ENCODE peak calls at places on chromosome 7, in four cellular contexts. T is hepatic stellate cell; Z is cardiac fibroblast; S is stimulated activated CD8-positive, alpha-beta memory T cell treated with anti-CD3 and anti-CD28 coated beads, Interleukin-12 subunit alpha, Interleukin-12 subunit beta, amount 100 ng/mL, for 4 hours. M is an unnamed sample.

GRCh38 chr7:2673934-2674333 is 14.1 kb upstream of the AMZ1 start:
- DNase-seq in Z (no peak), S (no peak), T (no peak), M (no peak)

GRCh38 chr7:37198188-37198905 is 250.3 kb downstream of the ELMO1 start:
- DNase-seq in T (no peak), S (no peak), Z (no peak), M (no peak)

GRCh38 chr7:55420535-55420934 is 55.4 kb downstream of the LANCL2 start:
- DNase-seq in T (no peak), S (no peak), Z (peak), M (no peak)

GRCh38 chr7:106840342-106840741 is 24.7 kb upstream of the PIK3CG start:
- DNase-seq in T (peak), Z (peak), S (no peak), M (no peak)

GRCh38 chr7:48087349-48087748 is 1.7 kb upstream of the UPP1 start:
- DNase-seq in S (no peak), Z (peak), T (no peak), M (no peak)

GRCh38 chr7:514651-515598 is 4.7 kb downstream of the PDGFA start:
- DNase-seq in T (peak), S (no peak), Z (peak), M (no peak)

GRCh38 chr7:40211291-40212003 is 76.6 kb downstream of the SUGCT start:
- DNase-seq in T (peak), S (no peak), Z (no peak), M (no peak)

GRCh38 chr7:31448649-31449048 is 65.2 kb upstream of the ITPRID1 start:
- DNase-seq in S (no peak), T (no peak), Z (no peak), M (no peak)

GRCh38 chr7:46900312-46901263 is 681.3 kb downstream of the TNS3 start:
- DNase-seq in Z (no peak), T (no peak), S (no peak), M (peak)

GRCh38 chr7:21960922-21961321 is 15.2 kb upstream of the CDCA7L start:
- DNase-seq in T (peak), S (no peak), Z (peak), M (peak)

GRCh38 chr7:120550494-120551048 is 277.6 kb downstream of the KCND2 start:
- DNase-seq in S (no peak), Z (peak), T (peak), M (no peak)

GRCh38 chr7:117809958-117810357 is 63.3 kb downstream of the CTTNBP2 start:
- DNase-seq in T (no peak), S (no peak), Z (no peak), M (no peak)

GRCh38 chr7:123669485-123669884 is 13.8 kb downstream of the LMOD2 start:
- DNase-seq in S (no peak), T (no peak), Z (no peak), M (no peak)

GRCh38 chr7:714251-714671 is 12.2 kb upstream of the DNAAF5 start:
- DNase-seq in Z (no peak), S (no peak), T (no peak), M (no peak)

GRCh38 chr7:130365093-130365492 is 15.2 kb upstream of the CPA1 start:
- DNase-seq in T (no peak), S (no peak), Z (no peak), M (no peak)

GRCh38 chr7:150631866-150632864 is at the start of gene GIMAP6:
- DNase-seq in T (no peak), Z (no peak), S (peak), M (no peak)

GRCh38 chr7:2734761-2735571 is 47.0 kb downstream of the AMZ1 start:
- DNase-seq in S (no peak), Z (no peak), T (no peak), M (no peak)

GRCh38 chr7:67786021-67786420 is 789.4 kb downstream of the TYW1 start:
- DNase-seq in S (no peak), T (no peak), Z (no peak), M (no peak)

GRCh38 chr7:31850066-31850465 is 163.1 kb downstream of the PPP1R17 start:
- DNase-seq in S (no peak), Z (peak), T (no peak), M (no peak)

GRCh38 chr7:79452032-79452494 is 1.4 kb downstream of the MAGI2 start:
- DNase-seq in T (peak), Z (peak), S (no peak), M (peak)

GRCh38 chr7:33757563-33758165 is 147.7 kb upstream of the BMPER start:
- DNase-seq in S (no peak), T (peak), Z (peak), M (peak)

GRCh38 chr7:67625257-67625713 is 628.7 kb downstream of the TYW1 start:
- DNase-seq in Z (peak), S (no peak), T (peak), M (peak)

GRCh38 chr7:104926189-104926904 is 87.7 kb upstream of the KMT2E start:
- DNase-seq in Z (no peak), S (no peak), T (no peak), M (no peak)

GRCh38 chr7:106858618-106859532 is 6.2 kb upstream of the PIK3CG start:
- DNase-seq in S (no peak), Z (no peak), T (no peak), M (no peak)

GRCh38 chr7:132182992-132183391 is 393.3 kb downstream of the PLXNA4 start:
- DNase-seq in S (no peak), Z (no peak), T (no peak), M (no peak)

GRCh38 chr7:82018226-82018625 is 248.4 kb upstream of the HGF start:
- DNase-seq in T (no peak), S (no peak), Z (peak), M (no peak)

GRCh38 chr7:131354390-131354789 is 26.7 kb downstream of the MKLN1 start:
- DNase-seq in Z (peak), T (no peak), S (no peak), M (no peak)

GRCh38 chr7:36895112-36895511 is 170.8 kb upstream of the AOAH start:
- DNase-seq in T (no peak), S (no peak), Z (no peak), M (no peak)

GRCh38 chr7:49295136-49295535 is 370.8 kb downstream of the CDC14C start:
- DNase-seq in Z (peak), T (no peak), S (no peak), M (no peak)

GRCh38 chr7:81882086-81882485 is 112.2 kb upstream of the HGF start:
- DNase-seq in Z (peak), T (no peak), S (no peak), M (no peak)

GRCh38 chr7:131052285-131052942 is 275.3 kb upstream of the MKLN1 start:
- DNase-seq in Z (no peak), S (no peak), T (no peak), M (no peak)

GRCh38 chr7:7563269-7563668 is 3.4 kb upstream of the MIOS start:
- DNase-seq in S (no peak), Z (no peak), T (no peak), M (no peak)

GRCh38 chr7:130274983-130275649 is 8.5 kb downstream of the CPA2 start:
- DNase-seq in S (no peak), Z (no peak), T (no peak), M (no peak)

GRCh38 chr7:95881597-95881996 is 109.2 kb downstream of the DYNC1I1 start:
- DNase-seq in Z (no peak), S (no peak), T (no peak), M (no peak)

GRCh38 chr7:89283311-89283710 is 487.8 kb upstream of the TEX47 start:
- DNase-seq in S (no peak), Z (no peak), T (no peak), M (no peak)

GRCh38 chr7:44307301-44307900 is 18.0 kb downstream of the CAMK2B start:
- DNase-seq in T (peak), S (no peak), Z (peak), M (peak)